ENCODE peak calls at places on chromosomes 1 and 21, in eight cellular contexts. One of them, this sample, is unnamed.

GRCh38 chr1:40306296-40306695 is 10.8 kb downstream of the COL9A2 start:
- DNase-seq in vagina: no peak
- DNase-seq in breast epithelium: no peak
- DNase-seq in prostate gland: peak; percentile 48
- DNase-seq in K562: no peak
- DNase-seq in spleen: no peak
- DNase-seq in stomach: peak; percentile 54
- DNase-seq in transverse colon: no peak
- DNase-seq in this sample: peak; percentile 40

GRCh38 chr1:57725318-57725717 is 301.5 kb upstream of the DAB1 start:
- DNase-seq in spleen: no peak
- DNase-seq in stomach: no peak
- DNase-seq in K562: no peak
- DNase-seq in breast epithelium: no peak
- DNase-seq in transverse colon: no peak
- DNase-seq in prostate gland: no peak
- DNase-seq in vagina: no peak
- DNase-seq in this sample: no peak

GRCh38 chr1:246267896-246268295 is 239.2 kb downstream of the SMYD3 start:
- DNase-seq in K562: no peak
- DNase-seq in breast epithelium: no peak
- DNase-seq in prostate gland: no peak
- DNase-seq in vagina: no peak
- DNase-seq in stomach: no peak
- DNase-seq in transverse colon: no peak
- DNase-seq in spleen: no peak
- DNase-seq in this sample: no peak

GRCh38 chr1:167935252-167936067 is 1.0 kb upstream of the DCAF6 start:
- DNase-seq in stomach: no peak
- DNase-seq in transverse colon: peak; percentile 55
- DNase-seq in K562: peak; percentile 50
- DNase-seq in spleen: no peak
- DNase-seq in vagina: no peak
- DNase-seq in breast epithelium: no peak
- DNase-seq in prostate gland: peak; percentile 23
- DNase-seq in this sample: no peak

GRCh38 chr1:55589656-55590297 is 374.6 kb upstream of the USP24 start:
- DNase-seq in prostate gland: no peak
- DNase-seq in vagina: no peak
- DNase-seq in spleen: no peak
- DNase-seq in K562: no peak
- DNase-seq in breast epithelium: no peak
- DNase-seq in transverse colon: no peak
- DNase-seq in stomach: no peak
- DNase-seq in this sample: no peak

GRCh38 chr1:168732736-168733135 is 3.7 kb upstream of the DPT start:
- DNase-seq in prostate gland: no peak
- DNase-seq in transverse colon: no peak
- DNase-seq in vagina: no peak
- DNase-seq in breast epithelium: no peak
- DNase-seq in spleen: no peak
- DNase-seq in stomach: no peak
- DNase-seq in K562: no peak
- DNase-seq in this sample: no peak

GRCh38 chr21:36141513-36141925 is 6.6 kb downstream of the CBR3 start:
- DNase-seq in spleen: peak; percentile 88
- DNase-seq in vagina: no peak
- DNase-seq in stomach: peak; percentile 94
- DNase-seq in breast epithelium: peak; percentile 83
- DNase-seq in K562: peak; percentile 68
- DNase-seq in prostate gland: peak; percentile 99
- DNase-seq in transverse colon: peak; percentile 95
- DNase-seq in this sample: peak; percentile 89

GRCh38 chr1:9371391-9371935 is 78.8 kb downstream of the SPSB1 start:
- DNase-seq in transverse colon: peak; percentile 54
- DNase-seq in K562: no peak
- DNase-seq in vagina: no peak
- DNase-seq in stomach: peak; percentile 38
- DNase-seq in prostate gland: peak; percentile 16
- DNase-seq in breast epithelium: no peak
- DNase-seq in spleen: no peak
- DNase-seq in this sample: no peak

GRCh38 chr1:15493869-15494390 is 18.0 kb downstream of the CELA2B start:
- DNase-seq in vagina: no peak
- DNase-seq in prostate gland: no peak
- DNase-seq in K562: no peak
- DNase-seq in transverse colon: no peak
- DNase-seq in stomach: no peak
- DNase-seq in spleen: no peak
- DNase-seq in breast epithelium: no peak
- DNase-seq in this sample: no peak

GRCh38 chr1:20481158-20481617 is 4.8 kb downstream of the CAMK2N1 start:
- DNase-seq in prostate gland: no peak
- DNase-seq in breast epithelium: no peak
- DNase-seq in stomach: no peak
- DNase-seq in spleen: no peak
- DNase-seq in K562: no peak
- DNase-seq in vagina: no peak
- DNase-seq in transverse colon: peak; percentile 63
- DNase-seq in this sample: no peak

GRCh38 chr1:89657886-89658285 is 25.0 kb downstream of the LRRC8C start:
- DNase-seq in prostate gland: no peak
- DNase-seq in transverse colon: no peak
- DNase-seq in breast epithelium: no peak
- DNase-seq in stomach: no peak
- DNase-seq in vagina: no peak
- DNase-seq in K562: no peak
- DNase-seq in spleen: no peak
- DNase-seq in this sample: no peak

GRCh38 chr1:89659322-89660061 is 26.6 kb downstream of the LRRC8C start:
- DNase-seq in spleen: no peak
- DNase-seq in breast epithelium: no peak
- DNase-seq in prostate gland: no peak
- DNase-seq in transverse colon: no peak
- DNase-seq in stomach: no peak
- DNase-seq in vagina: no peak
- DNase-seq in K562: no peak
- DNase-seq in this sample: no peak

GRCh38 chr1:89660086-89660946 is 27.4 kb downstream of the LRRC8C start:
- DNase-seq in K562: no peak
- DNase-seq in transverse colon: no peak
- DNase-seq in vagina: no peak
- DNase-seq in spleen: no peak
- DNase-seq in stomach: no peak
- DNase-seq in prostate gland: no peak
- DNase-seq in breast epithelium: no peak
- DNase-seq in this sample: no peak
- H3K4me3 ChIP-seq in K562: no peak overlapping the region
- H3K4me3 ChIP-seq in transverse colon: no peak overlapping the region
- H3K4me3 ChIP-seq in vagina: no peak overlapping the region
- H3K4me3 ChIP-seq in spleen: no peak overlapping the region
- H3K4me3 ChIP-seq in stomach: no peak overlapping the region
- H3K4me3 ChIP-seq in prostate gland: no peak overlapping the region
- H3K4me3 ChIP-seq in breast epithelium: no peak overlapping the region
- H3K4me3 ChIP-seq in this sample: no peak overlapping the region

GRCh38 chr1:151012684-151013471 is 4.6 kb downstream of the PRUNE1 start:
- DNase-seq in breast epithelium: no peak
- DNase-seq in spleen: no peak
- DNase-seq in K562: no peak
- DNase-seq in stomach: no peak
- DNase-seq in transverse colon: peak; percentile 59
- DNase-seq in vagina: no peak
- DNase-seq in prostate gland: no peak
- DNase-seq in this sample: no peak
- TF ChIP-seq POLR2A in breast epithelium: no peak
- TF ChIP-seq POLR2A in spleen: no peak
- TF ChIP-seq POLR2A in K562: no peak
- TF ChIP-seq POLR2A in stomach: no peak
- TF ChIP-seq POLR2A in transverse colon: no peak
- TF ChIP-seq POLR2A in vagina: no peak
- TF ChIP-seq POLR2A in prostate gland: no peak
- TF ChIP-seq POLR2A in this sample: no peak

GRCh38 chr1:12618661-12619395 is 818 bp upstream of the DHRS3 start:
- DNase-seq in K562: peak; percentile 88
- DNase-seq in stomach: peak; percentile 65
- DNase-seq in breast epithelium: no peak
- DNase-seq in transverse colon: peak; percentile 86
- DNase-seq in spleen: peak; percentile 82
- DNase-seq in prostate gland: peak; percentile 83
- DNase-seq in vagina: no peak
- DNase-seq in this sample: no peak
- TF ChIP-seq POLR2AphosphoS5 in K562: peak; percentile 81
- TF ChIP-seq POLR2AphosphoS5 in stomach: peak; percentile 78
- TF ChIP-seq POLR2AphosphoS5 in breast epithelium: peak; percentile 56
- TF ChIP-seq POLR2AphosphoS5 in transverse colon: peak; percentile 82
- TF ChIP-seq POLR2AphosphoS5 in spleen: peak; percentile 51
- TF ChIP-seq POLR2AphosphoS5 in prostate gland: peak; percentile 84
- TF ChIP-seq POLR2AphosphoS5 in vagina: peak; percentile 62
- TF ChIP-seq POLR2AphosphoS5 in this sample: no peak

DNA sequence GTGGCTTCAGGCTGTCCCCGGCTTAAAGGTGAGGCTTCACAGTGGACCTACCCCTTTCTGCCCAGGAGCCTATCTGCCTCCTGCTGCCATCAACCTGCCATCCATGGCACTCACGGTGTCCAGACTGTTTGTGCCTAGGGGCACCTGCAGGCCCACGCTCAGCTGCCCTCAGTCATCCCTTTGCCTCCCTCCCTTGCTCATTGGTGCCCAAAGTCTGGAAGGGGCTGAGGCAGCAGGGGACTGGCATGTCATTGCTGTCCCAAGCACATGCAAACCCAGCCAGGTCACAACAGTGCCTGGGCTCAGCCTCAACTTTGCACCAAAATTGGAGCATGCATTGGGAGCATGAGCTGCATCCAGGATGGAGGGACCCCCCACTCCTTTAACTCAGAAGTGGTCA is 1142.7 kb upstream of the NCAM2 start:
- DNase-seq in spleen: peak; percentile 55
- DNase-seq in breast epithelium: no peak
- DNase-seq in vagina: no peak
- DNase-seq in prostate gland: no peak
- DNase-seq in stomach: no peak
- DNase-seq in K562: no peak
- DNase-seq in transverse colon: no peak
- DNase-seq in this sample: no peak
- H3K4me3 ChIP-seq in spleen: no peak overlapping the region
- H3K4me3 ChIP-seq in breast epithelium: no peak overlapping the region
- H3K4me3 ChIP-seq in vagina: no peak overlapping the region
- H3K4me3 ChIP-seq in prostate gland: no peak overlapping the region
- H3K4me3 ChIP-seq in stomach: no peak overlapping the region
- H3K4me3 ChIP-seq in K562: no peak overlapping the region
- H3K4me3 ChIP-seq in transverse colon: no peak overlapping the region
- H3K4me3 ChIP-seq in this sample: no peak overlapping the region

DNA sequence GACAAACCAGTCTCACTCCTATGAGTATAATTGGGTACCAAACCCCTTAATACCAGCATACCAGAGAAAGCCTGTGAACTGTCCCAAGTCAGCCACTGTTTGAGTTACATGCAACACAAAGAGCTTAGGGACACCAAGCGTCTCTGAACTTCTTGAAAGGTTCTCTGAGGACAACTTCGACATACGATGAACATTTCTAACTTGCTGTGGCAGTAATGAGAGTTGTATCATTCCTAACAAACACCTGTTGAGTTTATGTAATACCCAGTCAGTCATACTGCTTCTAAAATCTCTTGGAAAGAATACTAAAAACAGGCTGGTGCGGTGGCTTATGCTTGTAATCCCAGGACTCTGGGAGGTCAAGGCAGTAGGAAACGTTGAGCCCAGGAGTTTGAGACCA is 18.4 kb downstream of the CCT8 start:
- DNase-seq in K562: no peak
- DNase-seq in breast epithelium: no peak
- DNase-seq in transverse colon: no peak
- DNase-seq in spleen: no peak
- DNase-seq in vagina: no peak
- DNase-seq in stomach: no peak
- DNase-seq in prostate gland: no peak
- DNase-seq in this sample: no peak
- TF ChIP-seq POLR2A in K562: peak; percentile 61
- TF ChIP-seq POLR2A in breast epithelium: no peak
- TF ChIP-seq POLR2A in transverse colon: no peak
- TF ChIP-seq POLR2A in spleen: no peak
- TF ChIP-seq POLR2A in vagina: no peak
- TF ChIP-seq POLR2A in stomach: no peak
- TF ChIP-seq POLR2A in prostate gland: no peak
- TF ChIP-seq POLR2A in this sample: no peak

DNA sequence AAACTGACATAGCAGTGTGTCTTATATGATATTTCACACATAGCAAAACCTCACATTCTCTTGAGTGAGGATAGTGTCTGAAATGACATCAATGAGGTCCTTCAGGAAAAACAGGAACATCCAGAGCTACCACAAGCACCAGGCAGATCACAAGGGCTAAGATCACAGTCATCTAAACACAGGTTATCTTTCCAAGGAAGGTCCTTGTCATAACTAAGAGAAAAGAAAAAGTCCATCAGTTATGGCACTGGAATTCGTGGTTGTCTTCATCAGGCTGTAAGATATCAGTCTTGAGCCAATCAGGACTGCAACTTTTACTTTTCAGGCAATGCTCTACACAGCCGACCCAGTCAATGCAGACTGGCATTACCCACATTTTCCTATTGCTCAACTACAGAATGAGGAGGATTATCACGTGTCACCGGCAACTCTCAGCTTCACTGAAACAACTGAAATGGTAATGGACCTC is 26.4 kb downstream of the SORT1 start:
- DNase-seq in breast epithelium: no peak
- DNase-seq in spleen: no peak
- DNase-seq in vagina: no peak
- DNase-seq in prostate gland: peak; percentile 27
- DNase-seq in K562: no peak
- DNase-seq in stomach: no peak
- DNase-seq in transverse colon: no peak
- DNase-seq in this sample: no peak
- TF ChIP-seq POLR2AphosphoS5 in breast epithelium: no peak
- TF ChIP-seq POLR2AphosphoS5 in spleen: no peak
- TF ChIP-seq POLR2AphosphoS5 in vagina: no peak
- TF ChIP-seq POLR2AphosphoS5 in prostate gland: peak; percentile 28
- TF ChIP-seq POLR2AphosphoS5 in K562: no peak
- TF ChIP-seq POLR2AphosphoS5 in stomach: peak; percentile 58
- TF ChIP-seq POLR2AphosphoS5 in transverse colon: no peak
- TF ChIP-seq POLR2AphosphoS5 in this sample: no peak

DNA sequence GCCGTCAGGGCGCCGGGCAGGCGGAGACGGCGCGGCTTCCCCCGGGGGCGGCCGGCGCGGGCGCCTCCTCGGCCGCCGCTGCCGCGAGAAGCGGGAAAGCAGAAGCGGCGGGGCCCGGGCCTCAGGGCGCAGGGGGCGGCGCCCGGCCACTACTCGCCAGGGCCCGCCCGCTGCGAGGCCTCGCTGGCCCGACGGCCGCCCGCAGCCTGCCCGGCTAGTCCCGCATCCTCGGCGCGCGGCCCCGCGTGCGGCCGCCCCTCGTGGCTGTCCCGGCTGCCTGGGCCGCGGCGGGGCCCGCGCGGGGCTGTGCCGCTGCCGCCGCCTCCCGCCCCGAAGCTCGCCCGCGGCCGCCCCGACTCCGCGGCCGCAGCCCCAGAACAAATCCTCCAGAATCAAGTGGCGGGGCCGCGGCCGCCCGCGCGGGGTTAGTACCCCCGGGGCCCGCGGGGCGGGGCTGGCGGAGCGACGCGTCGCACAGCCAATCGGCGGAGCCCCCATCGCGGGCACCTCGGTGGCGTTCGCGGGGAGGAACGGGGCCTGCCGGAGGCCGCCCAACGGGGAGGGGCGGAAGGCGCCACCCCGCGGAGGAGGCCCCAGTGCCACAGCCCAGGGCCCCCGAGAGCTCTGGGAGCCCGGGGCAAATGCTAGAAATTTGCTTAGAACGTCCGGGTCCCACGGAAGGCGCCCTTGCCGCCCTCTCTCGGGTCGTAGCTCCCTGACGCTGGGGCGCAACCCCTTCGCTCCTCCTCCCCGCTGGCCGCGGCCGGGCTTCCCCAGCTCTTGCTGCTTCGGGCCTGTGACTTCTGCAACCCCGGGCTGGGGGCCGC is at the start of gene RUNX3:
- DNase-seq in transverse colon: peak; percentile 83
- DNase-seq in prostate gland: peak; percentile 37
- DNase-seq in breast epithelium: no peak
- DNase-seq in K562: peak; percentile 46
- DNase-seq in stomach: peak; percentile 64
- DNase-seq in vagina: no peak
- DNase-seq in spleen: peak; percentile 98
- DNase-seq in this sample: no peak
- H3K4me3 ChIP-seq in transverse colon: peak within 1 kb of the TSS; percentile 36
- H3K4me3 ChIP-seq in prostate gland: peak within 1 kb of the TSS; percentile 24
- H3K4me3 ChIP-seq in breast epithelium: peak within 1 kb of the TSS; percentile 62
- H3K4me3 ChIP-seq in K562: no peak within 1 kb of the TSS
- H3K4me3 ChIP-seq in stomach: peak within 1 kb of the TSS; percentile 44
- H3K4me3 ChIP-seq in vagina: peak within 1 kb of the TSS; percentile 35
- H3K4me3 ChIP-seq in spleen: peak within 1 kb of the TSS; percentile 78
- H3K4me3 ChIP-seq in this sample: peak within 1 kb of the TSS; percentile 53